ENCODE peak calls at places on chromosomes 11 and 22, in four cellular contexts. G is SK-N-SH, W is HepG2, N is MM.1S. F is an unnamed sample.

GRCh38 chr11:17979770-17980371 is 33.0 kb downstream of the SERGEF start:
- DNase-seq in G (peak), W (peak), N (peak), F (peak)

GRCh38 chr22:48700566-48701295 is 1126.9 kb downstream of the BRD1 start:
- DNase-seq in G (no peak), W (peak), N (no peak), F (no peak)

GRCh38 chr11:27698872-27699241 is 1.4 kb downstream of the BDNF start:
- DNase-seq in N (peak), W (peak), G (peak), F (peak)

GRCh38 chr11:61294717-61295595 is at the start of gene VWCE:
- DNase-seq in W (peak), G (peak), N (peak), F (peak)

GRCh38 chr22:32202161-32202538 is 2.7 kb downstream of the RFPL2 start:
- DNase-seq in G (no peak), N (no peak), W (no peak), F (no peak)

GRCh38 chr22:48717076-48717810 is 1110.4 kb downstream of the BRD1 start:
- DNase-seq in N (no peak), G (no peak), W (no peak), F (no peak)

GRCh38 chr11:10514210-10514609 is 26.8 kb downstream of the RNF141 start:
- DNase-seq in N (no peak), G (no peak), W (no peak), F (peak)

GRCh38 chr22:22348127-22348814 is 103.7 kb downstream of the VPREB1 start:
- DNase-seq in G (no peak), W (peak), N (peak), F (peak)

GRCh38 chr11:85779956-85780640 is 30.8 kb downstream of the SYTL2 start:
- DNase-seq in W (no peak), G (no peak), N (no peak), F (no peak)

GRCh38 chr11:19660076-19660475 is 52.6 kb upstream of the NAV2 start:
- DNase-seq in N (peak), G (no peak), W (peak), F (no peak)

GRCh38 chr11:33040127-33040861 is 922 bp downstream of the TCP11L1 start:
- DNase-seq in W (no peak), G (peak), N (peak), F (peak)

GRCh38 chr11:2419638-2420501 is 19.3 kb downstream of the TSSC4 start:
- DNase-seq in W (peak), N (peak), G (peak), F (peak)

GRCh38 chr11:19327280-19327679 is 86.5 kb upstream of the E2F8 start:
- DNase-seq in G (no peak), W (no peak), N (no peak), F (no peak)

GRCh38 chr11:114196994-114197702 is 99.1 kb upstream of the NNMT start:
- DNase-seq in N (no peak), W (no peak), G (no peak), F (no peak)

GRCh38 chr22:20112623-20113511 is 3.0 kb upstream of the RANBP1 start:
- DNase-seq in G (no peak), N (no peak), W (no peak), F (no peak)

GRCh38 chr11:78022397-78023396 is at the start of gene KCTD14:
- DNase-seq in N (no peak), G (peak), W (peak), F (no peak)

GRCh38 chr11:28690746-28691145 is 582.6 kb downstream of the METTL15 start:
- DNase-seq in N (no peak), G (no peak), W (no peak), F (no peak)

GRCh38 chr11:60891103-60891741 is 15.2 kb downstream of the PRPF19 start:
- DNase-seq in N (no peak), W (no peak), G (no peak), F (no peak)

GRCh38 chr11:940496-941135 is 14.9 kb downstream of the AP2A2 start:
- DNase-seq in W (no peak), G (no peak), N (no peak), F (no peak)

GRCh38 chr11:113908107-113908506 is 3.5 kb downstream of the HTR3B start:
- DNase-seq in W (no peak), N (no peak), G (no peak), F (no peak)

GRCh38 chr22:42500164-42500835 is 19.3 kb downstream of the RRP7A start:
- DNase-seq in N (no peak), W (no peak), G (peak), F (peak)

GRCh38 chr22:42500836-42501179 is 18.8 kb downstream of the RRP7A start:
- DNase-seq in N (no peak), G (no peak), W (no peak), F (no peak)
- H2AFZ ChIP-seq in N (no peak), G (no peak), W (no peak), F (peak)

GRCh38 chr22:29146101-29146560 is 59.6 kb upstream of the EMID1 start:
- DNase-seq in N (no peak), W (no peak), G (no peak), F (no peak)

GRCh38 chr22:29146771-29147170 is 58.9 kb upstream of the EMID1 start:
- DNase-seq in G (no peak), W (no peak), N (no peak), F (no peak)

GRCh38 chr22:29144786-29145160 is 60.9 kb upstream of the EMID1 start:
- DNase-seq in W (no peak), G (no peak), N (no peak), F (no peak)

GRCh38 chr22:29143848-29144785 is 61.6 kb upstream of the EMID1 start:
- DNase-seq in G (no peak), W (no peak), N (no peak), F (no peak)

DNA sequence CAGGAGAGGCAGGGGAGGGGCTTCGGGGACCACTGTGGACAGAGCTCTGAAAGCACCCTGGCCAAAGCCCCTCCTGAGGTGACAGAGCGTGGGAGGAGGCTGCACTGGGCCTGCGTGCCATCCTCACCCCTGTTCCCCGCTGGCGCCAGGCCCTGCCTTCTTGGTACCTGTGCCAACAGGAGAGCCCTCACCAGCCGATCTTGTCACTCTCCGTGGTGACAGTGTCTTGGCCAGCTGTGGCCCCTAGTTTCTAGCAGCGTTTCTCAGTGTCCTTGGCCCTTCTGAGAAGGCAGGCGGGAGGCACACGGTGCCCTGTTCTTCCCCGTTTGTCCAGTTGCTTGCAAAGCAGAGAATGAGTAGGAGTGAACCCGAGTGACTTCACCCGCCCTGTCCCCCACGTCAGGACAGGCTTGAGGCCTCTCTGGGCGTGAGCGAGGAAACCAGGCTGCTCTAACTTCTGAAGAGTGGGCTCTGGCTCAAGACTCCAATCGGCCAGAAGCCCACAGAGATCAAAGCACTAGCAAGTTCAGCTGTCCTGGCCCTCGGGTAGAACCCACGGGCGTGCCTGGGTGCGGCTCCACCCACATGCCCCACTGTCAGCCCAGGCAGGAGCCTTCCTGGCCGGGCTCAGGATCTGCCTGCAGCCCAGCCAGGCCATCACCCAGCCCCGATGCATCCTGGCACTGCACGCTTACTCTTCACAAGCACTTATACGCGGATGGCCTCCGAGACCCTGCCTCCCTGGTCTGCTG is 60.2 kb upstream of the EMID1 start:
- DNase-seq in W (no peak), N (no peak), G (no peak), F (no peak)
- H2AFZ ChIP-seq in W (no peak), N (no peak), G (no peak), F (no peak)

GRCh38 chr22:44728761-44729261 is 23.6 kb upstream of the ARHGAP8 start:
- DNase-seq in W (no peak), N (no peak), G (peak), F (no peak)

GRCh38 chr22:44730034-44730433 is 22.3 kb upstream of the ARHGAP8 start:
- DNase-seq in N (no peak), W (no peak), G (no peak), F (no peak)

GRCh38 chr22:44730490-44731356 is 21.7 kb upstream of the ARHGAP8 start:
- DNase-seq in G (peak), W (no peak), N (no peak), F (no peak)

GRCh38 chr22:44727709-44728108 is 24.7 kb upstream of the ARHGAP8 start:
- DNase-seq in N (no peak), W (no peak), G (peak), F (no peak)

GRCh38 chr22:44729391-44730012 is 22.9 kb upstream of the ARHGAP8 start:
- DNase-seq in W (no peak), N (no peak), G (peak), F (no peak)
- H2AFZ ChIP-seq in W (no peak), N (no peak), G (no peak), F (no peak)

GRCh38 chr11:82792822-82793569 is 59.3 kb upstream of the FAM181B start:
- DNase-seq in W (no peak), N (no peak), G (no peak), F (no peak)

GRCh38 chr11:82802710-82803109 is 69.0 kb upstream of the FAM181B start:
- DNase-seq in G (no peak), N (peak), W (no peak), F (no peak)

GRCh38 chr11:82794490-82794889 is 60.8 kb upstream of the FAM181B start:
- DNase-seq in N (no peak), G (no peak), W (no peak), F (no peak)

GRCh38 chr11:82796970-82797594 is 63.4 kb upstream of the FAM181B start:
- DNase-seq in G (no peak), W (no peak), N (peak), F (no peak)

GRCh38 chr11:82797595-82797971 is 63.9 kb upstream of the FAM181B start:
- DNase-seq in W (no peak), G (no peak), N (no peak), F (no peak)
- H2AFZ ChIP-seq in W (no peak), G (no peak), N (no peak), F (no peak)

GRCh38 chr11:111737180-111737876 is 28.9 kb downstream of the PPP2R1B start:
- DNase-seq in G (no peak), N (no peak), W (no peak), F (no peak)

GRCh38 chr11:111736191-111736590 is 30.0 kb downstream of the PPP2R1B start:
- DNase-seq in W (no peak), N (no peak), G (no peak), F (no peak)

GRCh38 chr11:111735262-111736116 is 30.7 kb downstream of the PPP2R1B start:
- DNase-seq in G (peak), N (no peak), W (no peak), F (no peak)

GRCh38 chr11:111737877-111738205 is 28.3 kb downstream of the PPP2R1B start:
- DNase-seq in G (no peak), N (no peak), W (no peak), F (no peak)

DNA sequence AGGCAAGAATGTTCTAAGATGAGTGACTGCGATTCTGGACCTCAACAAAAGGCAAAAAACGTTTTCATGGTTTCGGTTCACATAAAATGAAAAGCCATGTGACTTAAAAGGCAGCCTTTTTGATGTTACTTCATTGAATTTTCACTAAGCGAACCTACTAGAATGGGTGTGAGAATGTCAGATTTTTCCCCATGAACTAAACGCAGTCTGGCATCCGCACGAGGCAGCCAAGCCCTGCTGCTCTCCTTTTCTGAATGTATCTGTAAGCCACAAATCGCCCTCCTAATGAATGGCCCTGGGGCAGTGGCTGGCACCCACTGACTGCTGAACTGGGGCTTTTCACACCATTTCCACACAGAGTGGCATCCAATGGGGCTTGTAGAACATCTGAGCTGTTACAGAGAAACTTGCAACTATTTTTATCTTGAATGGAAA is 29.6 kb downstream of the PPP2R1B start:
- DNase-seq in G (no peak), W (no peak), N (no peak), F (no peak)
- H2AFZ ChIP-seq in G (no peak), W (no peak), N (no peak), F (no peak)

GRCh38 chr11:127816959-127817358 is 770.4 kb downstream of the ETS1 start:
- DNase-seq in N (peak), W (no peak), G (no peak), F (no peak)
- H2AFZ ChIP-seq in N (no peak), W (no peak), G (no peak), F (no peak)

GRCh38 chr11:69409812-69410645 is 71.4 kb upstream of the LINC01488 start:
- DNase-seq in W (no peak), N (no peak), G (no peak), F (no peak)

GRCh38 chr11:69413993-69414392 is 67.5 kb upstream of the LINC01488 start:
- DNase-seq in N (no peak), W (no peak), G (no peak), F (no peak)

GRCh38 chr11:69413015-69413801 is 68.3 kb upstream of the LINC01488 start:
- DNase-seq in W (no peak), G (no peak), N (no peak), F (no peak)

GRCh38 chr11:69414773-69415187 is 66.7 kb upstream of the LINC01488 start:
- DNase-seq in W (no peak), G (no peak), N (no peak), F (no peak)

GRCh38 chr11:69411257-69411924 is 70.1 kb upstream of the LINC01488 start:
- DNase-seq in G (no peak), W (no peak), N (no peak), F (no peak)
- H2AFZ ChIP-seq in G (no peak), W (no peak), N (no peak), F (no peak)

GRCh38 chr11:58659910-58660570 is 37.6 kb downstream of the CNTF start:
- DNase-seq in N (no peak), W (no peak), G (no peak), F (no peak)

GRCh38 chr11:58654908-58655296 is 32.4 kb downstream of the CNTF start:
- DNase-seq in W (no peak), G (no peak), N (no peak), F (no peak)

GRCh38 chr11:58656348-58656747 is 33.9 kb downstream of the CNTF start:
- DNase-seq in W (no peak), N (no peak), G (no peak), F (no peak)

GRCh38 chr11:58659404-58659803 is 36.9 kb downstream of the CNTF start:
- DNase-seq in N (no peak), W (peak), G (no peak), F (no peak)

DNA sequence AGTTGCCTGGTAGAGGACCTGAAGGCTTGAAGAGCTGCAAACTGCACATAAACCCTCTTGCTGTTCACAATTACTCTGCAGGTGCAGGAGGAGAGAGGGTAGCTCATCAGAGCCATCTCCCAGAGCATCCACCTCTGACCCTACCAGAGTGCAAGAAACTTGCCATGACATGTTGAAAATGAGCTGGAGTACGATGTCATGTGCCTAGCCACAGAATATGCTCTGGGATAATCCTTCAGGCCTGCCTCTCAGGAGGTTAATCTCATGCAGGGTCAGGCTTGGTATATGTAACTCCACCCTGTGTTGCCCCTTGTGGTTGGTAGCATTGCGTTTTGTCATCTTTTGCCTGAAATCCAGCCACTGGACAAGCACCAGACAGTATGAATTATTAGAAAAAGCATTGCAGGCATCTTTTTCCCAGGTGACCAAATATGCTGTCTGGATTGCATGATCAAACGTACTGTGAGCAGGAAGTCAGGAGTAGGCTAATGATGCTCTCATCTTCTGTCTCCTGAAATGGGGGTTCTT is 36.2 kb downstream of the CNTF start:
- DNase-seq in N (no peak), G (no peak), W (no peak), F (no peak)
- H2AFZ ChIP-seq in N (no peak), G (no peak), W (no peak), F (no peak)

F was measured in OCI-LY7.